ENCODE peak calls at places on chromosomes 5 and 9, in four cellular contexts. J is HCT116, T is Panc1, I is HepG2. N is an unnamed sample.

GRCh38 chr9:31730398-31730797 is 654.0 kb upstream of the ACO1 start:
- DNase-seq in J (no peak), T (no peak), I (no peak), N (no peak)

GRCh38 chr9:86119457-86119856 is 20.1 kb upstream of the GOLM1 start:
- DNase-seq in J (no peak), T (no peak), I (no peak), N (no peak)

GRCh38 chr9:12613071-12613470 is 80.1 kb upstream of the TYRP1 start:
- DNase-seq in J (no peak), T (no peak), I (no peak), N (no peak)

GRCh38 chr9:128703616-128704355 is 1.5 kb downstream of the PKN3 start:
- DNase-seq in J (no peak), T (no peak), I (no peak), N (peak; percentile 45)

GRCh38 chr9:121811140-121811539 is 159.7 kb downstream of the DAB2IP start:
- DNase-seq in J (no peak), T (no peak), I (no peak), N (no peak)

GRCh38 chr9:70043689-70044449 is at the start of gene MAMDC2:
- DNase-seq in J (no peak), T (no peak), I (no peak), N (no peak)

GRCh38 chr5:95237324-95237723 is 47.6 kb downstream of the MCTP1 start:
- DNase-seq in J (no peak), T (peak; percentile 13), I (no peak), N (no peak)

GRCh38 chr5:76403963-76404693 is 1.0 kb downstream of the IQGAP2 start:
- DNase-seq in J (no peak), T (no peak), I (peak; percentile 96), N (peak; percentile 66)

GRCh38 chr9:133974631-133975341 is 17.3 kb downstream of the VAV2 start:
- DNase-seq in J (no peak), T (no peak), I (no peak), N (no peak)

GRCh38 chr9:137149367-137149766 is 10.4 kb downstream of the GRIN1 start:
- DNase-seq in J (no peak), T (no peak), I (no peak), N (no peak)

GRCh38 chr9:122347348-122348287 is 23.2 kb upstream of the PTGS1 start:
- DNase-seq in J (no peak), T (no peak), I (peak; percentile 36), N (no peak)

GRCh38 chr9:92961627-92962302 is 14.4 kb downstream of the FGD3 start:
- DNase-seq in J (no peak), T (no peak), I (no peak), N (no peak)

GRCh38 chr5:78984611-78985406 is at the start of gene ARSB:
- DNase-seq in J (peak; percentile 48), T (peak; percentile 50), I (peak; percentile 79), N (peak; percentile 87)

GRCh38 chr5:55176176-55176818 is 3.3 kb upstream of the CDC20B start:
- DNase-seq in J (no peak), T (no peak), I (peak; percentile 34), N (peak; percentile 55)

GRCh38 chr5:138696501-138696900 is 56.7 kb upstream of the CTNNA1 start:
- DNase-seq in J (no peak), T (no peak), I (no peak), N (no peak)

GRCh38 chr9:132472199-132472598 is 62.2 kb downstream of the CFAP77 start:
- DNase-seq in J (no peak), T (no peak), I (no peak), N (no peak)

GRCh38 chr9:112308576-112308975 is 24.8 kb downstream of the PTBP3 start:
- DNase-seq in J (no peak), T (no peak), I (peak; percentile 56), N (no peak)

GRCh38 chr5:151130922-151131891 is 26.4 kb downstream of the ANXA6 start:
- DNase-seq in J (no peak), T (no peak), I (no peak), N (no peak)

GRCh38 chr5:4773827-4774317 is 366.3 kb upstream of the ADAMTS16 start:
- DNase-seq in J (no peak), T (no peak), I (no peak), N (no peak)

GRCh38 chr5:151082976-151083651 is 2.3 kb upstream of the TNIP1 start:
- DNase-seq in J (no peak), T (no peak), I (no peak), N (no peak)

GRCh38 chr9:123373941-123374340 is 17.9 kb downstream of the CRB2 start:
- DNase-seq in J (no peak), T (no peak), I (no peak), N (peak; percentile 69)

GRCh38 chr5:10524376-10525123 is 39.3 kb upstream of the ANKRD33B start:
- DNase-seq in J (no peak), T (no peak), I (no peak), N (no peak)

GRCh38 chr9:121009657-121010056 is 40.4 kb downstream of the C5 start:
- DNase-seq in J (no peak), T (no peak), I (no peak), N (no peak)

GRCh38 chr5:52840286-52841050 is 52.8 kb downstream of the ITGA1 start:
- DNase-seq in J (no peak), T (no peak), I (no peak), N (no peak)

GRCh38 chr5:172878585-172879433 is 44.8 kb downstream of the ERGIC1 start:
- DNase-seq in J (no peak), T (no peak), I (no peak), N (no peak)
- TF ChIP-seq TCF7L2 in J (no peak), T (no peak), I (no peak), N (no peak)

DNA sequence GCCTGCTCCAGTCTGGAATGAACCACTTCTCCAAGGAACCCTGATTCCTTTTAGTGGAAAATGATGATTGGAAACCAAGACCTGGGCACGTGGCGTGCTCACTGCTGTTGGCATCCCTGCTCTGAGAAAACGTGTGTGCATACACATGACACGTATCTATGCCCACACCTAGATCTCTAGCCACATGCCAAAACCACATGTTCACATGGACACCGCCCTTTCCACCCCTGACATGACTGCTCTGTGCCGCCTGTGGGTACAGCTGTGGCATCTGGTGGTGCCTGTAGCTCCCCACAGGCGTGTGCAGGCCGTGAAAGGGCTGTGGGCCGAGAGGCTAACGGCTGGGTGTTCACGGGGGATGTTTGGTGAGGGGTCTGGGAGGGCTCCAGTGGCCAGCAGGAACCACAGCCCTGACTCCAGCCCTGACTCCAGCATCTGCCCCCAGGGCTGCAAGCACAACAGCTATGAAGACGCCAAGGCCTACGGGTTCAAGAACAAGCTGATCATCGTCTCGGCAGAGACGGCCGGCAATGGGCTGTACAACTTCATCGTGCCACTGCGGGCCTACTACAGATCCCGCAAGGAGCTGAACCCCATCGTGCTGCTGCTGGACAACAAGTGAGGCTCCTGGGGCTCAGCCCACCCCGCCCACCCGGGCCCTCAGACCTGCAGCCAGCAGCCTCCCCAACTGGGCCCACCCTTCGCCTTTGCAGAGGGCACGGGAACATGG is 75.1 kb downstream of the KCNT1 start:
- DNase-seq in J (no peak), T (no peak), I (no peak), N (no peak)
- TF ChIP-seq TCF7L2 in J (no peak), T (no peak), I (no peak), N (no peak)

DNA sequence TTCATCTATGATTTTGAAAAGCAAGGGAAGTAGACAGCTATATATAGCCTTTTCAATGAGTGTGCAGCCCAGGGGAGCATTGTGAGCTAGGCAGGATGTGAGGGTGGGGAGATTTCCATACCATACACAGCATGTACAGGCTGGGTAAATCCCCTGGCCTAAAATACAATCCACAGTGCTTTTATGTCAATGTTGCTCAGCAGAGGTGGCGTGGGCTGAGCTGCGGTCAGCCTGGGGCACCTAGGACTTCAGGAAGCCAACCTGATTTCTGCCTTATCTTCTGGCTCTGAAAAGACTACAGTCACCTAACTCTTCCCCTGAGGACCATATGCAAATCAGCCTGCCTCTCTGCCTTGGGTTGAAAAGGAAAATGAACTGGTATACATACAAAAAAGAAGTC is 6.3 kb upstream of the GARIN3 start:
- DNase-seq in J (no peak), T (no peak), I (no peak), N (no peak)
- TF ChIP-seq TCF7L2 in J (no peak), T (no peak), I (no peak), N (no peak)

DNA sequence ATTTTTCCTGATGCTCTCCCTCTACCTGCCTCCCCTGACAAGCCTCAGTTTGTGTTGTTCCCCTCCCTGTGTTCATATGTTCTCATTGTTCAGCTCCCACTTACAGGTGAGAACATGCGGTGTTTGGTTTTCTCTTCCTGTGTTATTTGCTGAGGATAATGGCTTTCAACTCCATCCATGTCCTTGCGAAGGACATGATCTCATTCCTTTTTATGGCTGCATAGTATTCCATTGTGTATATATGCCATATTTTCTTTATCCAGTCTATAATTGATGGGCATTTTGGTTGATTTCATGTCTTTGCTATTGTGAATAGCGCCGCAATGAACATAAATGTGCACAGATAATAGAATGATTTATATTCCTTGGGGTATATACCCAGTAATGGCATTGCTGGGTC is 77.5 kb upstream of the FAM170A start:
- DNase-seq in J (no peak), T (no peak), I (no peak), N (no peak)
- TF ChIP-seq TCF7L2 in J (no peak), T (no peak), I (no peak), N (no peak)

GRCh38 chr9:91408475-91408874 is 15.2 kb downstream of the NFIL3 start:
- DNase-seq in J (no peak), T (no peak), I (no peak), N (no peak)
- TF ChIP-seq TCF7L2 in J (no peak), T (no peak), I (no peak), N (no peak)

GRCh38 chr5:155019601-155020226 is 6.2 kb downstream of the KIF4B start:
- DNase-seq in J (no peak), T (no peak), I (no peak), N (no peak)
- TF ChIP-seq TCF7L2 in J (no peak), T (no peak), I (no peak), N (no peak)

N was measured in K562.